ENCODE peak calls at places on chromosomes 12 and 14, in five cellular contexts. One of them, this sample, is unnamed.

GRCh38 chr12:105013892-105014291 is 27.8 kb downstream of the NOPCHAP1 start:
- DNase-seq in T-helper 9 cell: no peak
- DNase-seq in left cardiac atrium: no peak
- DNase-seq in nucleus accumbens: no peak
- DNase-seq in stimulated activated CD4-positive, alpha-beta T cell treated with anti-CD3 and anti-CD28 coated beads, Interleukin-4, amount 100 ng/mL, for 24 hours: no peak
- DNase-seq in this sample: no peak

GRCh38 chr12:101845312-101845711 is 14.6 kb upstream of the GNPTAB start:
- DNase-seq in T-helper 9 cell: no peak
- DNase-seq in left cardiac atrium: no peak
- DNase-seq in nucleus accumbens: no peak
- DNase-seq in stimulated activated CD4-positive, alpha-beta T cell treated with anti-CD3 and anti-CD28 coated beads, Interleukin-4, amount 100 ng/mL, for 24 hours: no peak
- DNase-seq in this sample: no peak

GRCh38 chr12:60279224-60279623 is 683.4 kb downstream of the SLC16A7 start:
- DNase-seq in T-helper 9 cell: no peak
- DNase-seq in left cardiac atrium: no peak
- DNase-seq in nucleus accumbens: no peak
- DNase-seq in stimulated activated CD4-positive, alpha-beta T cell treated with anti-CD3 and anti-CD28 coated beads, Interleukin-4, amount 100 ng/mL, for 24 hours: no peak
- DNase-seq in this sample: no peak

GRCh38 chr14:28773917-28774691 is 7.5 kb downstream of the FOXG1 start:
- DNase-seq in T-helper 9 cell: no peak
- DNase-seq in left cardiac atrium: no peak
- DNase-seq in nucleus accumbens: peak
- DNase-seq in stimulated activated CD4-positive, alpha-beta T cell treated with anti-CD3 and anti-CD28 coated beads, Interleukin-4, amount 100 ng/mL, for 24 hours: no peak
- DNase-seq in this sample: no peak

GRCh38 chr14:39015360-39015961 is 87.6 kb downstream of the SEC23A start:
- DNase-seq in T-helper 9 cell: no peak
- DNase-seq in left cardiac atrium: no peak
- DNase-seq in nucleus accumbens: no peak
- DNase-seq in stimulated activated CD4-positive, alpha-beta T cell treated with anti-CD3 and anti-CD28 coated beads, Interleukin-4, amount 100 ng/mL, for 24 hours: peak
- DNase-seq in this sample: no peak

GRCh38 chr12:4355843-4356327 is 23.6 kb downstream of the FGF23 start:
- DNase-seq in T-helper 9 cell: peak
- DNase-seq in left cardiac atrium: no peak
- DNase-seq in nucleus accumbens: no peak
- DNase-seq in stimulated activated CD4-positive, alpha-beta T cell treated with anti-CD3 and anti-CD28 coated beads, Interleukin-4, amount 100 ng/mL, for 24 hours: peak
- DNase-seq in this sample: peak

GRCh38 chr12:85530486-85530885 is 250.5 kb downstream of the ALX1 start:
- DNase-seq in T-helper 9 cell: no peak
- DNase-seq in left cardiac atrium: no peak
- DNase-seq in nucleus accumbens: no peak
- DNase-seq in stimulated activated CD4-positive, alpha-beta T cell treated with anti-CD3 and anti-CD28 coated beads, Interleukin-4, amount 100 ng/mL, for 24 hours: no peak
- DNase-seq in this sample: no peak

GRCh38 chr12:50351120-50352043 is 45.0 kb downstream of the FAM186A start:
- DNase-seq in T-helper 9 cell: no peak
- DNase-seq in left cardiac atrium: peak
- DNase-seq in nucleus accumbens: no peak
- DNase-seq in stimulated activated CD4-positive, alpha-beta T cell treated with anti-CD3 and anti-CD28 coated beads, Interleukin-4, amount 100 ng/mL, for 24 hours: no peak
- DNase-seq in this sample: no peak

GRCh38 chr14:31560759-31561154 is 447 bp upstream of the NUBPL start:
- DNase-seq in T-helper 9 cell: no peak
- DNase-seq in left cardiac atrium: no peak
- DNase-seq in nucleus accumbens: no peak
- DNase-seq in stimulated activated CD4-positive, alpha-beta T cell treated with anti-CD3 and anti-CD28 coated beads, Interleukin-4, amount 100 ng/mL, for 24 hours: no peak
- DNase-seq in this sample: no peak

GRCh38 chr14:52553002-52553670 is 500 bp downstream of the GPR137C start:
- DNase-seq in T-helper 9 cell: peak
- DNase-seq in left cardiac atrium: peak
- DNase-seq in nucleus accumbens: no peak
- DNase-seq in stimulated activated CD4-positive, alpha-beta T cell treated with anti-CD3 and anti-CD28 coated beads, Interleukin-4, amount 100 ng/mL, for 24 hours: peak
- DNase-seq in this sample: peak

GRCh38 chr12:70648831-70649230 is 11.6 kb upstream of the PTPRB start:
- DNase-seq in T-helper 9 cell: no peak
- DNase-seq in left cardiac atrium: no peak
- DNase-seq in nucleus accumbens: no peak
- DNase-seq in stimulated activated CD4-positive, alpha-beta T cell treated with anti-CD3 and anti-CD28 coated beads, Interleukin-4, amount 100 ng/mL, for 24 hours: no peak
- DNase-seq in this sample: no peak

GRCh38 chr14:68011629-68012028 is 192.1 kb downstream of the RAD51B start:
- DNase-seq in T-helper 9 cell: no peak
- DNase-seq in left cardiac atrium: no peak
- DNase-seq in nucleus accumbens: no peak
- DNase-seq in stimulated activated CD4-positive, alpha-beta T cell treated with anti-CD3 and anti-CD28 coated beads, Interleukin-4, amount 100 ng/mL, for 24 hours: no peak
- DNase-seq in this sample: no peak

GRCh38 chr12:67892289-67892688 is 97.0 kb upstream of the IFNG-AS1 start:
- DNase-seq in T-helper 9 cell: no peak
- DNase-seq in left cardiac atrium: no peak
- DNase-seq in nucleus accumbens: no peak
- DNase-seq in stimulated activated CD4-positive, alpha-beta T cell treated with anti-CD3 and anti-CD28 coated beads, Interleukin-4, amount 100 ng/mL, for 24 hours: no peak
- DNase-seq in this sample: no peak

GRCh38 chr14:94923771-94924170 is 153.9 kb upstream of the GSC start:
- DNase-seq in T-helper 9 cell: no peak
- DNase-seq in left cardiac atrium: no peak
- DNase-seq in nucleus accumbens: no peak
- DNase-seq in stimulated activated CD4-positive, alpha-beta T cell treated with anti-CD3 and anti-CD28 coated beads, Interleukin-4, amount 100 ng/mL, for 24 hours: no peak
- DNase-seq in this sample: no peak

GRCh38 chr12:124927325-124928094 is 13.1 kb upstream of the UBC start:
- DNase-seq in T-helper 9 cell: peak
- DNase-seq in left cardiac atrium: peak
- DNase-seq in nucleus accumbens: no peak
- DNase-seq in stimulated activated CD4-positive, alpha-beta T cell treated with anti-CD3 and anti-CD28 coated beads, Interleukin-4, amount 100 ng/mL, for 24 hours: peak
- DNase-seq in this sample: peak

GRCh38 chr14:64659366-64659765 is 44.9 kb upstream of the PLEKHG3 start:
- DNase-seq in T-helper 9 cell: no peak
- DNase-seq in left cardiac atrium: no peak
- DNase-seq in nucleus accumbens: no peak
- DNase-seq in stimulated activated CD4-positive, alpha-beta T cell treated with anti-CD3 and anti-CD28 coated beads, Interleukin-4, amount 100 ng/mL, for 24 hours: no peak
- DNase-seq in this sample: no peak

GRCh38 chr14:68795602-68796417 is 2.9 kb upstream of the ZFP36L1 start:
- DNase-seq in T-helper 9 cell: peak
- DNase-seq in left cardiac atrium: peak
- DNase-seq in nucleus accumbens: no peak
- DNase-seq in stimulated activated CD4-positive, alpha-beta T cell treated with anti-CD3 and anti-CD28 coated beads, Interleukin-4, amount 100 ng/mL, for 24 hours: peak
- DNase-seq in this sample: peak

GRCh38 chr12:52677126-52677525 is 3.1 kb downstream of the KRT1 start:
- DNase-seq in T-helper 9 cell: no peak
- DNase-seq in left cardiac atrium: no peak
- DNase-seq in nucleus accumbens: no peak
- DNase-seq in stimulated activated CD4-positive, alpha-beta T cell treated with anti-CD3 and anti-CD28 coated beads, Interleukin-4, amount 100 ng/mL, for 24 hours: no peak
- DNase-seq in this sample: no peak

GRCh38 chr12:6584293-6584692 is 16.2 kb upstream of the NOP2 start:
- DNase-seq in T-helper 9 cell: no peak
- DNase-seq in left cardiac atrium: no peak
- DNase-seq in nucleus accumbens: no peak
- DNase-seq in stimulated activated CD4-positive, alpha-beta T cell treated with anti-CD3 and anti-CD28 coated beads, Interleukin-4, amount 100 ng/mL, for 24 hours: no peak
- DNase-seq in this sample: no peak

GRCh38 chr14:21940887-21941855 is 267.6 kb upstream of the OR4E1 start:
- DNase-seq in T-helper 9 cell: no peak
- DNase-seq in left cardiac atrium: no peak
- DNase-seq in nucleus accumbens: no peak
- DNase-seq in stimulated activated CD4-positive, alpha-beta T cell treated with anti-CD3 and anti-CD28 coated beads, Interleukin-4, amount 100 ng/mL, for 24 hours: peak
- DNase-seq in this sample: no peak

GRCh38 chr14:78403278-78403815 is 233.2 kb downstream of the NRXN3 start:
- DNase-seq in T-helper 9 cell: no peak
- DNase-seq in left cardiac atrium: no peak
- DNase-seq in nucleus accumbens: no peak
- DNase-seq in stimulated activated CD4-positive, alpha-beta T cell treated with anti-CD3 and anti-CD28 coated beads, Interleukin-4, amount 100 ng/mL, for 24 hours: no peak
- DNase-seq in this sample: no peak

GRCh38 chr14:73762375-73762822 is 48.2 kb upstream of the PNMA1 start:
- DNase-seq in T-helper 9 cell: no peak
- DNase-seq in left cardiac atrium: no peak
- DNase-seq in nucleus accumbens: no peak
- DNase-seq in stimulated activated CD4-positive, alpha-beta T cell treated with anti-CD3 and anti-CD28 coated beads, Interleukin-4, amount 100 ng/mL, for 24 hours: peak
- DNase-seq in this sample: no peak

GRCh38 chr12:105212431-105212830 is 23.5 kb downstream of the APPL2 start:
- DNase-seq in T-helper 9 cell: no peak
- DNase-seq in left cardiac atrium: no peak
- DNase-seq in nucleus accumbens: no peak
- DNase-seq in stimulated activated CD4-positive, alpha-beta T cell treated with anti-CD3 and anti-CD28 coated beads, Interleukin-4, amount 100 ng/mL, for 24 hours: no peak
- DNase-seq in this sample: no peak

GRCh38 chr12:43621262-43621661 is 69.3 kb upstream of the ADAMTS20 start:
- DNase-seq in T-helper 9 cell: no peak
- DNase-seq in left cardiac atrium: no peak
- DNase-seq in nucleus accumbens: no peak
- DNase-seq in stimulated activated CD4-positive, alpha-beta T cell treated with anti-CD3 and anti-CD28 coated beads, Interleukin-4, amount 100 ng/mL, for 24 hours: no peak
- DNase-seq in this sample: no peak

GRCh38 chr12:31362759-31363415 is 36.9 kb upstream of the SINHCAF start:
- DNase-seq in T-helper 9 cell: no peak
- DNase-seq in left cardiac atrium: no peak
- DNase-seq in nucleus accumbens: no peak
- DNase-seq in stimulated activated CD4-positive, alpha-beta T cell treated with anti-CD3 and anti-CD28 coated beads, Interleukin-4, amount 100 ng/mL, for 24 hours: no peak
- DNase-seq in this sample: peak

GRCh38 chr12:59736786-59737185 is 141.0 kb downstream of the SLC16A7 start:
- DNase-seq in T-helper 9 cell: no peak
- DNase-seq in left cardiac atrium: no peak
- DNase-seq in nucleus accumbens: no peak
- DNase-seq in stimulated activated CD4-positive, alpha-beta T cell treated with anti-CD3 and anti-CD28 coated beads, Interleukin-4, amount 100 ng/mL, for 24 hours: no peak
- DNase-seq in this sample: no peak

GRCh38 chr14:63853831-63854293 is 1.1 kb downstream of the SYNE2 start:
- DNase-seq in T-helper 9 cell: peak
- DNase-seq in left cardiac atrium: peak
- DNase-seq in nucleus accumbens: no peak
- DNase-seq in stimulated activated CD4-positive, alpha-beta T cell treated with anti-CD3 and anti-CD28 coated beads, Interleukin-4, amount 100 ng/mL, for 24 hours: peak
- DNase-seq in this sample: peak

GRCh38 chr14:51441001-51441400 is 201.0 kb downstream of the TMX1 start:
- DNase-seq in T-helper 9 cell: no peak
- DNase-seq in left cardiac atrium: no peak
- DNase-seq in nucleus accumbens: no peak
- DNase-seq in stimulated activated CD4-positive, alpha-beta T cell treated with anti-CD3 and anti-CD28 coated beads, Interleukin-4, amount 100 ng/mL, for 24 hours: no peak
- DNase-seq in this sample: no peak

GRCh38 chr12:46268349-46268616 is 560 bp downstream of the SLC38A1 start:
- DNase-seq in T-helper 9 cell: peak
- DNase-seq in left cardiac atrium: no peak
- DNase-seq in nucleus accumbens: no peak
- DNase-seq in stimulated activated CD4-positive, alpha-beta T cell treated with anti-CD3 and anti-CD28 coated beads, Interleukin-4, amount 100 ng/mL, for 24 hours: no peak
- DNase-seq in this sample: no peak

GRCh38 chr12:46983959-46984833 is 95.2 kb upstream of the PCED1B start:
- DNase-seq in T-helper 9 cell: no peak
- DNase-seq in left cardiac atrium: no peak
- DNase-seq in nucleus accumbens: no peak
- DNase-seq in stimulated activated CD4-positive, alpha-beta T cell treated with anti-CD3 and anti-CD28 coated beads, Interleukin-4, amount 100 ng/mL, for 24 hours: peak
- DNase-seq in this sample: peak

GRCh38 chr14:37985826-37986470 is 221.8 kb upstream of the SSTR1 start:
- DNase-seq in T-helper 9 cell: peak
- DNase-seq in left cardiac atrium: peak
- DNase-seq in nucleus accumbens: no peak
- DNase-seq in stimulated activated CD4-positive, alpha-beta T cell treated with anti-CD3 and anti-CD28 coated beads, Interleukin-4, amount 100 ng/mL, for 24 hours: peak
- DNase-seq in this sample: peak

GRCh38 chr12:31650927-31651326 is 8.6 kb upstream of the ETFBKMT start:
- DNase-seq in T-helper 9 cell: no peak
- DNase-seq in left cardiac atrium: no peak
- DNase-seq in nucleus accumbens: no peak
- DNase-seq in stimulated activated CD4-positive, alpha-beta T cell treated with anti-CD3 and anti-CD28 coated beads, Interleukin-4, amount 100 ng/mL, for 24 hours: no peak
- DNase-seq in this sample: no peak

GRCh38 chr12:75086086-75087038 is 123.3 kb downstream of the KCNC2 start:
- DNase-seq in T-helper 9 cell: no peak
- DNase-seq in left cardiac atrium: no peak
- DNase-seq in nucleus accumbens: no peak
- DNase-seq in stimulated activated CD4-positive, alpha-beta T cell treated with anti-CD3 and anti-CD28 coated beads, Interleukin-4, amount 100 ng/mL, for 24 hours: no peak
- DNase-seq in this sample: no peak